ENCODE peak calls at places on chromosomes 11 and 22, in five cellular contexts. One of them, this sample, is unnamed.

GRCh38 chr11:123166095-123166559 is 28.9 kb downstream of the CLMP start:
- DNase-seq in A549: peak
- DNase-seq in upper lobe of left lung: no peak
- DNase-seq in H1: peak
- DNase-seq in uterus: peak
- DNase-seq in this sample: no peak

GRCh38 chr11:113896156-113896879 is 8.3 kb upstream of the HTR3B start:
- DNase-seq in H1: no peak
- DNase-seq in uterus: peak
- DNase-seq in A549: peak
- DNase-seq in upper lobe of left lung: no peak
- DNase-seq in this sample: no peak

GRCh38 chr22:44658371-44658953 is 43.5 kb upstream of the PRR5 start:
- DNase-seq in uterus: peak
- DNase-seq in upper lobe of left lung: no peak
- DNase-seq in A549: no peak
- DNase-seq in H1: no peak
- DNase-seq in this sample: no peak

GRCh38 chr11:76163289-76163880 is 42.9 kb downstream of the WNT11 start:
- DNase-seq in A549: no peak
- DNase-seq in H1: no peak
- DNase-seq in uterus: no peak
- DNase-seq in upper lobe of left lung: peak
- DNase-seq in this sample: no peak

GRCh38 chr11:18204220-18204619 is 31.6 kb downstream of the MRGPRX4 start:
- DNase-seq in uterus: no peak
- DNase-seq in upper lobe of left lung: no peak
- DNase-seq in A549: no peak
- DNase-seq in H1: no peak
- DNase-seq in this sample: no peak

GRCh38 chr11:13260963-13261599 is 16.5 kb upstream of the BMAL1 start:
- DNase-seq in uterus: peak
- DNase-seq in H1: no peak
- DNase-seq in upper lobe of left lung: no peak
- DNase-seq in A549: no peak
- DNase-seq in this sample: no peak

GRCh38 chr11:3010004-3010403 is 17.9 kb upstream of the NAP1L4 start:
- DNase-seq in uterus: no peak
- DNase-seq in A549: no peak
- DNase-seq in H1: no peak
- DNase-seq in upper lobe of left lung: peak
- DNase-seq in this sample: no peak

GRCh38 chr11:31764766-31765165 is 46.4 kb downstream of the PAX6 start:
- DNase-seq in uterus: no peak
- DNase-seq in H1: no peak
- DNase-seq in A549: no peak
- DNase-seq in upper lobe of left lung: no peak
- DNase-seq in this sample: no peak

GRCh38 chr22:24444729-24445466 is 17.5 kb downstream of the ADORA2A start:
- DNase-seq in A549: no peak
- DNase-seq in upper lobe of left lung: no peak
- DNase-seq in uterus: no peak
- DNase-seq in H1: no peak
- DNase-seq in this sample: no peak

GRCh38 chr22:35921777-35922176 is 106.8 kb downstream of the RBFOX2 start:
- DNase-seq in uterus: peak
- DNase-seq in upper lobe of left lung: no peak
- DNase-seq in A549: peak
- DNase-seq in H1: no peak
- DNase-seq in this sample: peak

GRCh38 chr11:32056445-32056844 is 34.4 kb upstream of the RCN1 start:
- DNase-seq in upper lobe of left lung: no peak
- DNase-seq in A549: no peak
- DNase-seq in uterus: no peak
- DNase-seq in H1: no peak
- DNase-seq in this sample: no peak

GRCh38 chr11:34639545-34639944 is 18.7 kb downstream of the EHF start:
- DNase-seq in H1: no peak
- DNase-seq in upper lobe of left lung: no peak
- DNase-seq in uterus: no peak
- DNase-seq in A549: peak
- DNase-seq in this sample: no peak

GRCh38 chr11:95153857-95154246 is 64.2 kb downstream of the ENDOD1 start:
- DNase-seq in H1: no peak
- DNase-seq in uterus: no peak
- DNase-seq in A549: no peak
- DNase-seq in upper lobe of left lung: no peak
- DNase-seq in this sample: no peak

GRCh38 chr11:13188179-13188578 is 89.4 kb upstream of the BMAL1 start:
- DNase-seq in uterus: no peak
- DNase-seq in upper lobe of left lung: no peak
- DNase-seq in H1: no peak
- DNase-seq in A549: no peak
- DNase-seq in this sample: no peak

GRCh38 chr11:89660234-89660633 is 49.9 kb upstream of the TRIM77 start:
- DNase-seq in uterus: no peak
- DNase-seq in H1: no peak
- DNase-seq in upper lobe of left lung: no peak
- DNase-seq in A549: no peak
- DNase-seq in this sample: no peak

GRCh38 chr22:44580756-44581435 is 82.9 kb upstream of the RTL6 start:
- DNase-seq in upper lobe of left lung: peak
- DNase-seq in A549: no peak
- DNase-seq in uterus: no peak
- DNase-seq in H1: no peak
- DNase-seq in this sample: peak

GRCh38 chr22:22720201-22720723 is 75.8 kb downstream of the GGTLC2 start:
- DNase-seq in H1: no peak
- DNase-seq in uterus: no peak
- DNase-seq in A549: peak
- DNase-seq in upper lobe of left lung: no peak
- DNase-seq in this sample: no peak

GRCh38 chr22:35726398-35726797 is 8.7 kb downstream of the APOL5 start:
- DNase-seq in uterus: no peak
- DNase-seq in upper lobe of left lung: no peak
- DNase-seq in H1: no peak
- DNase-seq in A549: no peak
- DNase-seq in this sample: no peak

GRCh38 chr11:1861435-1862411 is 8.8 kb downstream of the LSP1 start:
- DNase-seq in uterus: no peak
- DNase-seq in H1: no peak
- DNase-seq in upper lobe of left lung: no peak
- DNase-seq in A549: no peak
- DNase-seq in this sample: no peak

GRCh38 chr11:1862588-1863351 is 9.9 kb downstream of the LSP1 start:
- DNase-seq in A549: peak
- DNase-seq in H1: no peak
- DNase-seq in uterus: no peak
- DNase-seq in upper lobe of left lung: peak
- DNase-seq in this sample: no peak

GRCh38 chr11:1864216-1864615 is 11.3 kb downstream of the LSP1 start:
- DNase-seq in H1: no peak
- DNase-seq in uterus: no peak
- DNase-seq in A549: no peak
- DNase-seq in upper lobe of left lung: peak
- DNase-seq in this sample: no peak

GRCh38 chr11:1864831-1865665 is 12.2 kb downstream of the LSP1 start:
- DNase-seq in uterus: no peak
- DNase-seq in H1: no peak
- DNase-seq in upper lobe of left lung: peak
- DNase-seq in A549: no peak
- DNase-seq in this sample: no peak

DNA sequence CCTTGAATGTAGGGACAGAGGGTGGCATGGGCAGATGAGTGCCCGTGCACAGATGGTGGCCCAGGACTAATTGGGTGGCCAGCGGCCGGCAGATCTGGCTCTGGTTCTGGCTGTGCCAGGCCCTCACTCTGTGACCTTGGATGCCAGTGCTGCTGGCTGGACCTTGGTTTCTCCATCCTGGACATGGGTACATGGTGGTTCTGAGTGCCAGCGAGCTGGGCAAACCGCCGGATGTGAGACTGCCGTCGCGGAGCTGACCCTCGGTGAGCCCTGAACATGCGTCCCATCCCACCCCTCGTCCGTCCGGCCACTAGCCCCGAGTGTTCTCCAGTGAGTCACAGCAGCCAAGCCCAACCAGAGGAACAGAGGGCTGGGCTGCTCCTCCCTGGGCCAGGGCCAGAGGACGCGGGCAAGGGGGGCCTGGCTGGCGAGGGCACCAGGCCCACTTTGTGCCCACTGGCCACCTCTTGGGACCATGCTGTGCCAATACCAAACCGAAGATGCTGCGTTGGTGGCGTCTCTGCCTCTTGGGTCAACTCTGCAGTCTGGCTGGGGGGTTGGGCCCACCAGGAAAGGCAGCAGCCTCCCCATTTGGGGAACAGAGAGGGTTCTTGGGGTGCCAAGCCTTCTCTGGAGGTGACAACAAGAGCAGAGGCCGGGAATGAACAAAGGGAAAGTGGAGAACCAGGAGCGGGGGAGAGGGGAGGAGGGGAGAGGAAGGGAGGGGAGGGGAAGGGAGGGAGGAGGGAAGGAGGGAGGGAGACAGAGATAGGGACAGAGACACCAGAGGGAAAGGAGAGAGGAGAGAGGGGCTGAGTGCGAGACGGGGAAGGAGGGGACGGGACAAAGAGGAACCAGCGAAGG is 10.7 kb downstream of the LSP1 start:
- DNase-seq in uterus: peak
- DNase-seq in A549: peak
- DNase-seq in H1: no peak
- DNase-seq in upper lobe of left lung: peak
- DNase-seq in this sample: peak
- TF ChIP-seq POLR2A in uterus: peak
- TF ChIP-seq POLR2A in A549: no peak
- TF ChIP-seq POLR2A in H1: no peak
- TF ChIP-seq POLR2A in upper lobe of left lung: no peak
- TF ChIP-seq POLR2A in this sample: no peak

DNA sequence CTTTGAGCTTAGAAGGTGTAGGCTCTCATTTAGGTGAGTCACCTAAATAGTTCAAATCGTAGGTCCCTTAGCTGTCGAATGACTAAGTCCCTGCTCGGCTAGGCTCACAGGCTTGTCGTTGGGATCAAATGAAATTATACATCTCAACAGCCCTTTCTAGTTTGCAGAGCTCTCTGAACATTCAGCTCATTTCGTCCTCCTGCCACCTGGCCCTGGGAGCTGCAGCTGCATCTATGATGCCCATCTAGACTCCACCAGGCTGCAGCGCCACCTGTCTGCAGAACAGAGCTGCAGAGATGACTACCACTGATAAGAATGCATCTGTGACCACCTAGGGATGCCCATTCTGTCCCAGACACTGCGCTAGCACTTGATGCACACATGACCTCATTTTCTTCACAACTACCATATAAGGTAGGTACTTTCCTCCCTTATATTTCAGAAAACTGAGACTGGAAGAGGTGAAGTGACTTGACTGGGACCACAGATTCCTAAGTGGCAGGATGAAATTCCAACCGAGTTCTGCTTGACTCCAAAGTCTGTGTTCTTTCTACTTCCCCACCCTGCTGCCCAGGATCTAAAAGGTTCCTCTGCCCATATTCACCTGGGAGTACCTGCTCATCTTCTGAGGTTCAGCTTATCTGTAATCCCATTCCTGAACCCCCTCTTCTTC is 141.1 kb upstream of the NARS2 start:
- DNase-seq in upper lobe of left lung: no peak
- DNase-seq in uterus: no peak
- DNase-seq in H1: peak
- DNase-seq in A549: peak
- DNase-seq in this sample: no peak
- TF ChIP-seq CTCF in upper lobe of left lung: peak
- TF ChIP-seq CTCF in uterus: no peak
- TF ChIP-seq CTCF in H1: peak
- TF ChIP-seq CTCF in A549: peak
- TF ChIP-seq CTCF in this sample: no peak

DNA sequence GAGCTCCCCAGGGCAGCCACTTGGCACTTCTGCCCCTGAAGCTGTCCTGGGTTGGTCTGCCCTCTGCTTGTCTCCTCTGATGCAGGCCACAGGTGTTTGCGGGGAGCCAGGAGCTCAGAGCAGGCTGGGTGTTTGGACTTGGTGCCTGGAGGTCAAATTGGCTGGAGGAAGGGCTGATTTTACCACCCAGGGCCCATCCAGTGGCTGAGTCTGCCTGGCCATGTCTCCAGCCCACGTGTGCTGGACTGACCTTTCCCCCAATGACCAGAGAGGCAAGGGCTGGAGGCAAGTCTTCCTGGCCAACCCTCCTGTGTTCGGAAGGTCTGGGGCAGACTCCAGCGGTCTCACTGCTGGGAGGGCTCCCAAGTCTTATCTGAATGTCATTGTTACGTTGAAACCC is 84.0 kb downstream of the NECTIN1 start:
- DNase-seq in H1: no peak
- DNase-seq in A549: no peak
- DNase-seq in upper lobe of left lung: no peak
- DNase-seq in uterus: no peak
- DNase-seq in this sample: no peak
- TF ChIP-seq POLR2A in H1: no peak
- TF ChIP-seq POLR2A in A549: no peak
- TF ChIP-seq POLR2A in upper lobe of left lung: no peak
- TF ChIP-seq POLR2A in uterus: no peak
- TF ChIP-seq POLR2A in this sample: no peak

DNA sequence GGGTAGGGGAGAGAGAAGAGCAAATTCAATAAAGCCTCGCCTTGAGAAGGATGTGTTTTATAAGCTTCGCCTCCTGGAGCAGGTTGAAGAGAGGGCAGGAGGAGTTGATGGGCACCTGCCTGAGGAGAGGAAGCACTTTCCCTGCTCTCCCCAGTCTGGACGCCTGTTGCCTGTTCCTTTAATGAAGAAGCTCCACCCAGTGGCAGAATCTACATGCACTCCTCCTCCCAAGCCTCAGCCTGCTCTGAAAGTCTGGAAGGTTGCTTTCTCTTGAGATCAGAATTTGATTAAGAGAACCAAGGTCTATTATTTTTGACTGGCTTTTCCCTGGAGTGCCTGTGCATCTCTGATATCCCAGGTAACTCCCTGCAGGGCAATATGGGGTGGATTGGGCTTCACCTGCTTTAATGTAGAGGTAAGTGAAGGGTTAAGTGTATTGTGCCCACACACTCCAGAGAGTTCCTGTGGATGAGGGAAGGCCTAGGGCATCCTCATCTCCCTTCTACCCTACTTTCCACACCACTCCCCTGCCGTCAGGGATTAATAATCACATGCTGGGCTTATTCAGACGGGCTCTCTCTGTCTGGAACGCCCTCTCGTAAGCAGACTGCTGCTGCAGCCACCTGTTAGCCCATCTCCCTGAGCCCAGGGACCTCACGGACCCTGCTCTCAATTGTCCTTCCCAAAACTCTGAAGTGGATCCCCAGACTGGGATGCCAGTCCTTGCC is 22.3 kb downstream of the NTM start:
- DNase-seq in H1: peak
- DNase-seq in uterus: no peak
- DNase-seq in upper lobe of left lung: no peak
- DNase-seq in A549: peak
- DNase-seq in this sample: no peak
- TF ChIP-seq CTCF in H1: no peak
- TF ChIP-seq CTCF in uterus: no peak
- TF ChIP-seq CTCF in upper lobe of left lung: no peak
- TF ChIP-seq CTCF in A549: no peak
- TF ChIP-seq CTCF in this sample: no peak

This sample was measured in breast epithelium.